ENCODE peak calls at places on chromosome 6, in seven cellular contexts. One of them, this sample, is unnamed.

GRCh38 chr6:149891259-149891658 is 6.7 kb downstream of the RAET1E start:
- DNase-seq in activated CD4-positive, alpha-beta memory T cell treated with anti-CD3 and anti-CD28 coated beads for 36 hours: no peak
- DNase-seq in NCI-H1417 treated with DMSO at 0.1 percent for 48 hours: no peak
- DNase-seq in transverse colon: no peak
- DNase-seq in foreskin fibroblast: no peak
- DNase-seq in tibial artery: no peak
- DNase-seq in SW 1271: no peak
- DNase-seq in this sample: no peak

GRCh38 chr6:13005994-13006393 is 289.4 kb downstream of the PHACTR1 start:
- DNase-seq in transverse colon: no peak
- DNase-seq in activated CD4-positive, alpha-beta memory T cell treated with anti-CD3 and anti-CD28 coated beads for 36 hours: no peak
- DNase-seq in SW 1271: no peak
- DNase-seq in foreskin fibroblast: no peak
- DNase-seq in tibial artery: no peak
- DNase-seq in NCI-H1417 treated with DMSO at 0.1 percent for 48 hours: peak
- DNase-seq in this sample: no peak

GRCh38 chr6:72813807-72814596 is 192.1 kb downstream of the KCNQ5 start:
- DNase-seq in tibial artery: no peak
- DNase-seq in foreskin fibroblast: no peak
- DNase-seq in SW 1271: no peak
- DNase-seq in NCI-H1417 treated with DMSO at 0.1 percent for 48 hours: no peak
- DNase-seq in activated CD4-positive, alpha-beta memory T cell treated with anti-CD3 and anti-CD28 coated beads for 36 hours: no peak
- DNase-seq in transverse colon: no peak
- DNase-seq in this sample: no peak

GRCh38 chr6:12849420-12850200 is 133.0 kb downstream of the PHACTR1 start:
- DNase-seq in foreskin fibroblast: peak
- DNase-seq in transverse colon: no peak
- DNase-seq in tibial artery: no peak
- DNase-seq in activated CD4-positive, alpha-beta memory T cell treated with anti-CD3 and anti-CD28 coated beads for 36 hours: no peak
- DNase-seq in SW 1271: no peak
- DNase-seq in NCI-H1417 treated with DMSO at 0.1 percent for 48 hours: no peak
- DNase-seq in this sample: no peak

GRCh38 chr6:138455746-138456392 is 43.4 kb downstream of the NHSL1 start:
- DNase-seq in foreskin fibroblast: peak
- DNase-seq in tibial artery: no peak
- DNase-seq in transverse colon: no peak
- DNase-seq in activated CD4-positive, alpha-beta memory T cell treated with anti-CD3 and anti-CD28 coated beads for 36 hours: peak
- DNase-seq in SW 1271: no peak
- DNase-seq in NCI-H1417 treated with DMSO at 0.1 percent for 48 hours: no peak
- DNase-seq in this sample: no peak

GRCh38 chr6:73951186-73951585 is 255.2 kb downstream of the CD109 start:
- DNase-seq in foreskin fibroblast: peak
- DNase-seq in NCI-H1417 treated with DMSO at 0.1 percent for 48 hours: no peak
- DNase-seq in tibial artery: no peak
- DNase-seq in activated CD4-positive, alpha-beta memory T cell treated with anti-CD3 and anti-CD28 coated beads for 36 hours: no peak
- DNase-seq in transverse colon: no peak
- DNase-seq in SW 1271: no peak
- DNase-seq in this sample: no peak

GRCh38 chr6:50922579-50923525 is 104.2 kb downstream of the TFAP2B start:
- DNase-seq in transverse colon: no peak
- DNase-seq in foreskin fibroblast: no peak
- DNase-seq in activated CD4-positive, alpha-beta memory T cell treated with anti-CD3 and anti-CD28 coated beads for 36 hours: no peak
- DNase-seq in NCI-H1417 treated with DMSO at 0.1 percent for 48 hours: no peak
- DNase-seq in tibial artery: no peak
- DNase-seq in SW 1271: no peak
- DNase-seq in this sample: no peak

GRCh38 chr6:107853226-107853625 is 29.1 kb upstream of the SCML4 start:
- DNase-seq in NCI-H1417 treated with DMSO at 0.1 percent for 48 hours: no peak
- DNase-seq in tibial artery: no peak
- DNase-seq in transverse colon: no peak
- DNase-seq in SW 1271: no peak
- DNase-seq in activated CD4-positive, alpha-beta memory T cell treated with anti-CD3 and anti-CD28 coated beads for 36 hours: no peak
- DNase-seq in foreskin fibroblast: no peak
- DNase-seq in this sample: no peak

GRCh38 chr6:129889580-129889979 is 28.5 kb upstream of the TMEM244 start:
- DNase-seq in tibial artery: no peak
- DNase-seq in SW 1271: peak
- DNase-seq in NCI-H1417 treated with DMSO at 0.1 percent for 48 hours: no peak
- DNase-seq in activated CD4-positive, alpha-beta memory T cell treated with anti-CD3 and anti-CD28 coated beads for 36 hours: no peak
- DNase-seq in transverse colon: no peak
- DNase-seq in foreskin fibroblast: peak
- DNase-seq in this sample: no peak

GRCh38 chr6:11427827-11428245 is 109.7 kb upstream of the TMEM170B start:
- DNase-seq in tibial artery: no peak
- DNase-seq in SW 1271: no peak
- DNase-seq in activated CD4-positive, alpha-beta memory T cell treated with anti-CD3 and anti-CD28 coated beads for 36 hours: no peak
- DNase-seq in transverse colon: no peak
- DNase-seq in foreskin fibroblast: no peak
- DNase-seq in NCI-H1417 treated with DMSO at 0.1 percent for 48 hours: no peak
- DNase-seq in this sample: no peak

GRCh38 chr6:28769626-28770402 is 154.0 kb downstream of the TRIM27 start:
- DNase-seq in NCI-H1417 treated with DMSO at 0.1 percent for 48 hours: no peak
- DNase-seq in SW 1271: peak
- DNase-seq in activated CD4-positive, alpha-beta memory T cell treated with anti-CD3 and anti-CD28 coated beads for 36 hours: no peak
- DNase-seq in transverse colon: no peak
- DNase-seq in tibial artery: no peak
- DNase-seq in foreskin fibroblast: peak
- DNase-seq in this sample: no peak

This sample was measured in neural crest cell.